ENCODE peak calls at places on chromosomes 12 and 14, in nine cellular contexts. V, P, L, D, W, G, M, H and A are unnamed samples.
A peak's percentile ranks its signal among the peaks of the same experiment; 100 is the strongest.

GRCh38 chr14:92121207-92121669 is 268 bp downstream of the NDUFB1 start:
- DNase-seq in M (no peak), P (no peak), L (no peak), V (no peak), H (no peak), D (peak; percentile 59), W (peak; percentile 56), G (no peak), A (peak; percentile 65)

GRCh38 chr12:6272300-6273208 is 37.9 kb upstream of the PLEKHG6 start:
- DNase-seq in D (peak; percentile 61), W (no peak), G (no peak), P (no peak), H (no peak), L (no peak), V (peak; percentile 34), M (peak; percentile 99), A (no peak)

GRCh38 chr12:54853933-54854538 is at the start of gene MUCL1:
- DNase-seq in H (peak; percentile 61), D (peak; percentile 46), L (peak; percentile 25), V (peak; percentile 68), W (peak; percentile 75), P (peak; percentile 62), M (peak; percentile 71), G (peak; percentile 31), A (peak; percentile 69)

GRCh38 chr14:49961270-49962222 is 68.7 kb downstream of the ARF6 start:
- DNase-seq in V (no peak), W (no peak), L (no peak), G (no peak), H (no peak), M (peak; percentile 76), D (peak; percentile 44), P (no peak), A (no peak)

GRCh38 chr12:49121047-49121696 is 10.0 kb downstream of the TUBA1B start:
- DNase-seq in D (peak; percentile 23), L (no peak), H (no peak), V (peak; percentile 73), W (peak; percentile 78), M (peak; percentile 41), P (no peak), G (peak; percentile 57), A (peak; percentile 61)

GRCh38 chr12:7984900-7985299 is 47.6 kb upstream of the FOXJ2 start:
- DNase-seq in G (no peak), M (no peak), W (no peak), D (no peak), H (no peak), L (no peak), V (no peak), P (no peak), A (no peak)

GRCh38 chr14:99287269-99287942 is 15.4 kb upstream of the BCL11B start:
- DNase-seq in V (no peak), M (no peak), D (peak; percentile 56), L (no peak), G (no peak), P (no peak), W (no peak), H (no peak), A (no peak)

GRCh38 chr12:124784871-124785572 is 78.6 kb downstream of the SCARB1 start:
- DNase-seq in L (no peak), V (no peak), M (no peak), D (no peak), G (no peak), H (no peak), W (no peak), P (no peak), A (no peak)

GRCh38 chr14:101810897-101811620 is 49.5 kb downstream of the PPP2R5C start:
- DNase-seq in V (no peak), M (peak; percentile 73), L (no peak), D (no peak), H (no peak), G (peak; percentile 52), P (no peak), W (peak; percentile 35), A (peak; percentile 40)